ENCODE peak calls at places on chromosomes 7 and 10, in four cellular contexts. Z is H9, P is H1, M is mesendoderm. F is an unnamed sample.

GRCh38 chr10:120336910-120337540 is 120.0 kb upstream of the PLPP4 start:
- DNase-seq in Z (peak), M (peak), P (peak), F (peak)

GRCh38 chr10:127195571-127196226 is 692 bp downstream of the INSYN2A start:
- DNase-seq in P (no peak), Z (peak), M (peak), F (peak)

GRCh38 chr10:99236627-99237309 is 1.1 kb upstream of the HPSE2 start:
- DNase-seq in M (peak), P (no peak), Z (peak), F (no peak)

GRCh38 chr10:127547997-127548396 is 1.1 kb upstream of the NPS start:
- DNase-seq in M (no peak), Z (no peak), P (no peak), F (no peak)

GRCh38 chr10:90930971-90931841 is 10.3 kb upstream of the ANKRD1 start:
- DNase-seq in Z (peak), M (peak), P (peak), F (peak)

GRCh38 chr7:138665669-138666140 is 35.5 kb downstream of the SVOPL start:
- DNase-seq in Z (no peak), M (no peak), P (no peak), F (no peak)

GRCh38 chr10:106424076-106424475 is 740.4 kb downstream of the SORCS1 start:
- DNase-seq in M (no peak), P (no peak), Z (no peak), F (peak)

GRCh38 chr7:135745702-135746312 is 2.8 kb downstream of the FAM180A start:
- DNase-seq in P (no peak), Z (no peak), M (no peak), F (peak)

GRCh38 chr7:45001138-45001694 is 1.2 kb downstream of the CCM2 start:
- DNase-seq in P (no peak), M (peak), Z (peak), F (no peak)

GRCh38 chr10:43867113-43867512 is 218.4 kb upstream of the ZNF32 start:
- DNase-seq in P (no peak), Z (no peak), M (no peak), F (no peak)

GRCh38 chr10:118816471-118817168 is 61.9 kb upstream of the CACUL1 start:
- DNase-seq in Z (no peak), M (no peak), P (no peak), F (no peak)

GRCh38 chr7:6637544-6638229 is 569 bp downstream of the ZNF316 start:
- DNase-seq in P (no peak), M (peak), Z (peak), F (peak)

GRCh38 chr10:132122097-132122861 is 56.5 kb downstream of the JAKMIP3 start:
- DNase-seq in P (no peak), Z (no peak), M (no peak), F (no peak)

GRCh38 chr10:86974484-86974883 is 6.2 kb downstream of the ADIRF start:
- DNase-seq in P (no peak), Z (no peak), M (no peak), F (no peak)

GRCh38 chr10:104120061-104120460 is 1.9 kb upstream of the SFR1 start:
- DNase-seq in M (no peak), P (no peak), Z (no peak), F (no peak)

GRCh38 chr7:1552200-1552599 is 3.8 kb downstream of the TMEM184A start:
- DNase-seq in P (no peak), Z (no peak), M (no peak), F (no peak)

GRCh38 chr10:93208717-93209464 is 135.2 kb downstream of the CYP26A1 start:
- DNase-seq in Z (no peak), P (no peak), M (no peak), F (peak)

GRCh38 chr10:59563506-59563905 is 146.1 kb downstream of the SLC16A9 start:
- DNase-seq in M (no peak), Z (no peak), P (no peak), F (no peak)

GRCh38 chr10:52308251-52309031 is 5.6 kb upstream of the DKK1 start:
- DNase-seq in M (peak), P (no peak), Z (peak), F (peak)

GRCh38 chr7:139739863-139740597 is 37.8 kb downstream of the HIPK2 start:
- DNase-seq in Z (no peak), P (no peak), M (no peak), F (no peak)

GRCh38 chr10:58157076-58157766 is 110.5 kb downstream of the IPMK start:
- DNase-seq in M (no peak), P (no peak), Z (no peak), F (peak)

GRCh38 chr10:115335366-115335765 is 242.2 kb downstream of the ATRNL1 start:
- DNase-seq in M (no peak), Z (no peak), P (no peak), F (no peak)

GRCh38 chr7:121097577-121097976 is 109.1 kb downstream of the CPED1 start:
- DNase-seq in M (no peak), Z (no peak), P (no peak), F (no peak)

GRCh38 chr7:50557114-50557513 is 8.1 kb downstream of the DDC start:
- DNase-seq in Z (no peak), P (no peak), M (no peak), F (no peak)

GRCh38 chr10:15147594-15148392 is 20.7 kb downstream of the NMT2 start:
- DNase-seq in P (no peak), M (no peak), Z (no peak), F (no peak)

GRCh38 chr10:104617831-104618230 is 23.3 kb upstream of the SORCS3 start:
- DNase-seq in P (no peak), Z (no peak), M (peak), F (no peak)

GRCh38 chr10:132056663-132057062 is 9.1 kb upstream of the JAKMIP3 start:
- DNase-seq in Z (no peak), P (no peak), M (no peak), F (no peak)

GRCh38 chr10:17058093-17058492 is 71.5 kb downstream of the CUBN start:
- DNase-seq in P (no peak), Z (no peak), M (no peak), F (no peak)

GRCh38 chr10:5538446-5538845 is 13.7 kb downstream of the CALML3 start:
- DNase-seq in P (no peak), Z (no peak), M (peak), F (peak)

GRCh38 chr10:87818505-87819273 is 663 bp upstream of the ATAD1 start:
- DNase-seq in Z (peak), M (peak), P (no peak), F (peak)

GRCh38 chr10:129673292-129673691 is 206.3 kb downstream of the MGMT start:
- DNase-seq in P (no peak), Z (no peak), M (no peak), F (no peak)

GRCh38 chr7:101169838-101170531 is 4.6 kb upstream of the VGF start:
- DNase-seq in M (peak), Z (peak), P (no peak), F (peak)

GRCh38 chr10:88292185-88292514 is 291.0 kb downstream of the RNLS start:
- DNase-seq in M (no peak), Z (no peak), P (no peak), F (no peak)

GRCh38 chr7:151389096-151389767 is 20.6 kb downstream of the WDR86 start:
- DNase-seq in P (no peak), M (no peak), Z (no peak), F (no peak)

GRCh38 chr7:6407434-6407833 is 40.3 kb downstream of the DAGLB start:
- DNase-seq in P (no peak), Z (no peak), M (no peak), F (peak)

GRCh38 chr10:58994226-58995057 is 182.0 kb upstream of the PHYHIPL start:
- DNase-seq in P (no peak), M (no peak), Z (no peak), F (no peak)

DNA sequence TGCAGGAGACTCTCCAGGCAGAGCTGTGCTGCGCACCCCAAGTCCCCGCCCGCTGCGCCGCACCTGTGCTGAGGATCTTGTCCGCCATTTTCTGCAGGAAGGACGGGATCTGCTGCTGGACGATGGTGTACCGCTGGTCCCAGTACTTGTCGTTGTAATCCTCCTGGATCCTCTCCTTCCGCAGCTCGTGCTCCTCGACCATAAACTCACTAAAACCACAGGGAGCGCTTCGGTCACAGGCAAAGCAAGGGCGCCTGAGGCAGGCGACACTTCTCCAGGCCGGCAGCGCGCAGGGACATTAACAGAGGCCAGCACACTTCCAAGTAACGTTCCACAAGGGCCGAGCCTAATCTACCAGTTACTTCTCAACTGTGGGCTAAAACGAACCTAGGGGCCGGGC is 13.1 kb upstream of the ADAM8 start:
- DNase-seq in Z (no peak), P (no peak), M (no peak), F (no peak)
- H3K56ac ChIP-seq in Z (no peak), P (no peak), M (no peak), F (no peak)

GRCh38 chr10:77099136-77099535 is 538.5 kb downstream of the KCNMA1 start:
- DNase-seq in Z (no peak), M (no peak), P (no peak), F (no peak)
- H3K56ac ChIP-seq in Z (no peak), M (no peak), P (no peak), F (no peak)

DNA sequence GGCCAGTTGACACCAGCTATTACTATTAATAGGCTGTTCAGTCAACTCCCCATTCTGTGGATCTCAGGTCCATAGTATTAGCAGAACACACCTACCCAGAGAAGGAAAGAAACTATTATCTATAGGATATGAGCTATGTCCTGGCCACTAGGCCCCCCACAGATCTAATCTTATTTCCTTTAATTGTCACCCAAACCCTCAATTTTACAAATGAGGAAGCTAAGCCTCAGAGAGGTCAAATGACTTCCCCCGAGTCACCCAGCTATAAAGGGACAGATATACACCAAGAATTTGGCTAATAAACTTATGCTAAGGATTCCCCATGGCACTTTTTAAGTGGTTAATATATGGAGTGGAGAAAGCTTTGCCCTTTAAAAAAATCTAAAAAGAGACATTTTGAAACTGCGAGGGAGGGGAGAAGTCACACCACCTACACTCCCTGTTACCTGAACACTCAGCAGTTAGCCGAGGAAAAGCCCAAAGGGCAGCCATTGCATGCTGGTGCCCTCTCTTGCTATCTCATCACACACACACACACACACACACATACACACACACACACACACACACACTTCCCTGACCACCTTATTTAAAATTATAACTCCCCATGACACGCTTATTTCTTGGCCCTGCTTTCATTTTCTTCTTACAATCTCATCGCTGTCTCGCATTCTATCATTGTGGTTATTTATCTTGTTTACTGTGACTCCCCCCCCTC is 157.0 kb upstream of the ADO start:
- DNase-seq in M (no peak), P (no peak), Z (no peak), F (no peak)
- H3K56ac ChIP-seq in M (no peak), P (no peak), Z (no peak), F (no peak)

GRCh38 chr7:87672217-87672616 is 44.0 kb downstream of the RUNDC3B start:
- DNase-seq in Z (no peak), P (no peak), M (no peak), F (no peak)
- H3K56ac ChIP-seq in Z (no peak), P (no peak), M (no peak), F (no peak)

DNA sequence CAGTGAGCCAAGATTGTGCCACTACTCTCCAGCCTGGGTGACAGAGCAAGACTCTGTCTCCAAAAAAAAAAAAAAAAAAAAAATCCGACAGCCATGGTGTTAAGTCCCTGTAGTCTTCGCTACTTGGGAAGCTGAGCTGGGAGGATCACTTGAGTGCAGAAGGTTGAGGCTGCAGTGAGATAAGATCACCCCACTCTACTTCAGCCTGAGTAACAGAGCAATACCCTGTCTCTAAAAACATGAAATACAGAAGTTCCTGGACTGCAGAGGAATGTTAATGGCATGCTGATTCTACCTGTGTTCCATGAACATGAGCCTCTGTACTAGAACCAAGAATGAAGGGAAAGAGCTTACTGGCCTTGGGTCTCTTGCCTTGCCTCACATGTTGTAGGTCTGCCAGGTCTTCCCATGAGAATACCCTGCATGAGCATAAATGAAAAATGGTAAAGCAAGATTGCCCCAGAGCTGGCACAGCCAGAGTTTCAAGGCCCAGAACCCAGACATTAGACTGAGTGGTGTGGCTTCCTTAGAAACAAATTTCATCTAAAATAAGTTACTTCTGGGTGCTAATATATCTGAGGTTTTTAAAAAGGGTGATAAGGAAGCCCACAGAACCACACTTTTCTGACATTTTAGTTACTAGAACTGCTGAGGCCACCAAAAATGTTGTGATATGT is 8.6 kb downstream of the YAE1 start:
- DNase-seq in M (no peak), Z (no peak), P (no peak), F (no peak)
- H3K56ac ChIP-seq in M (no peak), Z (no peak), P (no peak), F (no peak)